ENCODE peak calls at places on chromosomes 12 and 14, in four cellular contexts. G is left ventricle myocardium inferior; M is CD4-positive, alpha-beta T cell; O is endothelial cell. X is an unnamed sample.

GRCh38 chr14:60222820-60223219 is 26.2 kb upstream of the PPM1A start:
- DNase-seq in G (peak; percentile 79), M (no peak), O (no peak), X (no peak)

GRCh38 chr14:24851837-24852236 is 198.1 kb downstream of the STXBP6 start:
- DNase-seq in G (no peak), M (no peak), O (no peak), X (peak; percentile 31)

GRCh38 chr12:13195244-13195643 is 1.3 kb upstream of the EMP1 start:
- DNase-seq in G (no peak), M (no peak), O (no peak), X (peak; percentile 85)

GRCh38 chr12:113180333-113180732 is 4.9 kb downstream of the DDX54 start:
- DNase-seq in G (no peak), M (no peak), O (no peak), X (peak; percentile 30)

GRCh38 chr14:99899578-99900178 is 106.5 kb downstream of the EML1 start:
- DNase-seq in G (no peak), M (no peak), O (no peak), X (peak; percentile 50)

GRCh38 chr14:92492261-92492660 is 21.3 kb upstream of the RIN3 start:
- DNase-seq in G (no peak), M (no peak), O (no peak), X (no peak)

GRCh38 chr14:104979758-104980591 is 1.8 kb upstream of the AHNAK2 start:
- DNase-seq in G (peak; percentile 69), M (no peak), O (no peak), X (no peak)

GRCh38 chr12:8508224-8508623 is 5.1 kb upstream of the CLEC4D start:
- DNase-seq in G (no peak), M (no peak), O (no peak), X (no peak)

GRCh38 chr14:93120522-93120921 is 4.8 kb upstream of the ITPK1 start:
- DNase-seq in G (no peak), M (no peak), O (no peak), X (no peak)

GRCh38 chr12:53224268-53224896 is 7.6 kb downstream of the RARG start:
- DNase-seq in G (no peak), M (no peak), O (no peak), X (no peak)

GRCh38 chr12:82651489-82651888 is 35.2 kb upstream of the TMTC2 start:
- DNase-seq in G (no peak), M (no peak), O (no peak), X (no peak)

GRCh38 chr12:93913845-93914244 is 234.5 kb upstream of the PLXNC1 start:
- DNase-seq in G (no peak), M (no peak), O (no peak), X (peak; percentile 77)

GRCh38 chr12:55940065-55940732 is 9.2 kb downstream of the DGKA start:
- DNase-seq in G (peak; percentile 81), M (peak; percentile 76), O (peak; percentile 88), X (peak; percentile 86)

GRCh38 chr14:100104523-100105300 is 39.5 kb downstream of the EVL start:
- DNase-seq in G (no peak), M (no peak), O (no peak), X (peak; percentile 47)

GRCh38 chr12:89756638-89757321 is 48.1 kb upstream of the ATP2B1 start:
- DNase-seq in G (no peak), M (no peak), O (no peak), X (peak; percentile 100)

DNA sequence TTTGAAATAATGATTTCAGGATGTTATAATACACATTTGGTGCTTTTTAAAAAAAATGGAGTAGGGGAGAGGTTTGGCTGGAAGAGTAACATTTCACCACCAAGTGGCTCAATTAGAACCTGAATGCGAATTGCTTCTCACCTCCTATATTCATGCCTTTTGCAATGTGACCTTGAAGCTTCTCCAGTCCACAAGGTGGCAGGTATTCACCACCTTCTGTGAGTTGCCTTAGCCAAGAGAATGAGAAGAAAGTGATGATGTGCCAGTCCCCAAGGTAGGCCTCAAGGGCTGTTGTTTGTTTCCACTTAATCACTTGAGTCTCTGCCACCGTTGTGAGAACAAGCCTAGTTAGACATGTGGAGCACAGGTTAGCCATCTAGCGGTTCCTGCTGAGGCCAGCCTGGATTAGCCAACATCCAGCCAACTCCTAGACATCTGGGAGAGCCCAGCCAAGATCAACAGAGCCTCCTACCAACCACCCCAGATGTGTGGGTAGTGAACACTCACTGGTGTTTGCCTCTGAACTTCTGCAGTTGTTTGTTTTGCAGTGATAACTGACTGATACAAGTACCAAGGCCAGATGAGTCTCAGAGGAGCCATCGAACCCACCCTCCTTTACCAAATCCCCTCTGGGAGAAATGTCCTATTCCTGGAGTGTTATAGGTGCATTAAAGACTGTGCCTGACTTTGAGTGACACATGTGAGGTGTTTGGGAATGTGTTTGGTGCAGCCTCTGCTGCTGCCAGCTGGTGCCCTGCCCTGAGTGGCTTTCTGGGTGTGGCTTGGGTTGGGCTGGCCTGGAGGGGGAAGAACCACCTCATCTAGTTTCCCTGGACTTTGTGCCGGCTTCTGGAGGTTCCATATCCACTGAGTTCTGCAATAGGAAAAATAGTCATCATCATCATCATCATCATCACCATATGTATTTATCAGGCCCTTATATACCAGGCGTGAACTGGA is 132.5 kb upstream of the RFLNA start:
- DNase-seq in G (no peak), M (no peak), O (no peak), X (peak; percentile 10)
- TF ChIP-seq CTCF in G (no peak), M (no peak), O (no peak), X (no peak)

GRCh38 chr12:20483776-20484175 is 115.4 kb downstream of the PDE3A start:
- DNase-seq in G (no peak), M (no peak), O (no peak), X (peak; percentile 68)

GRCh38 chr12:20482680-20483079 is 114.3 kb downstream of the PDE3A start:
- DNase-seq in G (no peak), M (no peak), O (no peak), X (no peak)

GRCh38 chr12:20489645-20490044 is 121.3 kb downstream of the PDE3A start:
- DNase-seq in G (no peak), M (no peak), O (no peak), X (peak; percentile 67)

GRCh38 chr12:20487519-20487918 is 119.2 kb downstream of the PDE3A start:
- DNase-seq in G (no peak), M (no peak), O (no peak), X (peak; percentile 38)

DNA sequence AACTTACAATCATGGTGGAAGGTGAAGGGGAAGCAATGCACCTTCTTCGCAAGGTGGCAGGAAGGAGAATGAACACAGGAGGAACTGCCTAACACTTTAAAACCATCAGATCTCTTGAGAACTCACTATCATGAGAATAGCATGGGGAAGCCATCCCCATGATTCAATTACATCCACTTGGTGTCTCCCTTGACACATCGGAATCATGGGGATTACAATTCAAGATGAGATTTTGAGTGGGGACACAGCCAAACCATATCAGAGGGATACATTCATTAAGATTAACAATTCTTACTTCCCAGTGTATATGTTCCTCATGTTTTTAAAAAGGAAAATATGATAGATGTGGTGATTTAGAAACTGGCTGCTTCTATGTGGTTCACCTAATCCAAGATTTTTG is 117.9 kb downstream of the PDE3A start:
- DNase-seq in G (no peak), M (no peak), O (no peak), X (peak; percentile 51)
- TF ChIP-seq CTCF in G (no peak), M (no peak), O (no peak), X (peak; percentile 13)

GRCh38 chr12:6370576-6370935 is 4.8 kb downstream of the SCNN1A start:
- DNase-seq in G (no peak), M (no peak), O (no peak), X (no peak)

GRCh38 chr12:6368906-6369525 is 6.3 kb downstream of the SCNN1A start:
- DNase-seq in G (no peak), M (no peak), O (no peak), X (no peak)

GRCh38 chr12:6367969-6368892 is 7.1 kb downstream of the SCNN1A start:
- DNase-seq in G (no peak), M (no peak), O (no peak), X (no peak)

GRCh38 chr12:6369916-6370575 is 5.3 kb downstream of the SCNN1A start:
- DNase-seq in G (no peak), M (no peak), O (no peak), X (peak; percentile 68)

GRCh38 chr12:6367065-6367968 is 8.0 kb downstream of the SCNN1A start:
- DNase-seq in G (no peak), M (peak; percentile 29), O (no peak), X (peak; percentile 51)
- TF ChIP-seq CTCF in G (peak; percentile 40), M (peak; percentile 68), O (no peak), X (peak; percentile 29)

DNA sequence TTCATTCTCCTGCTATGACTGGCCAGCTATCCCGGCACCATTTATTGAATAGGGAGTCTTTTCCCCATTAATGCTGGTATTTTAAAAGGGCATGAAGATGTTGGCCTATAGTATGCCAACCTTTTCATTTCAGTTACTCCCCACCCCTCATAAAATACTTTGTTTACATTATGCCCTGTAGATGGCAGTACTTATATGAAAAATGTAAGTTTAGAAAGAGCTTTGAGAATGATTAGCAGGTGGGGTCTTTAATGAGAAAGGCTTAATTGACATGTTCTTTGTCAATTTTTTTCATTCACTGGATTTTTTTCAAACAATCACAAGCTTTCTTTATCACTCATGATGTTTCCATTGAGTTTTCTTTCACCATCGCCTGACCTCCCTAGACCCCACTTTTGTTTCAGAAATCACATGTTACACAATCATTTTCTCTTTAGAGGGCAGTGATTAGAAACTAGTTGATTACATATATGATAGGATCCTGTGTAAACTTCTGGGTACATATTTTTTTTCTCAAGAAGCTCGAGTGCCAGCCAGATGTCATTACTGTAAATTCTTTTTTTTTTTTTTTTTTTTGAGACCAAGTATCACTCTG is 62.6 kb upstream of the PSMA6 start:
- DNase-seq in G (no peak), M (no peak), O (no peak), X (peak; percentile 18)
- TF ChIP-seq CTCF in G (peak; percentile 51), M (peak; percentile 64), O (no peak), X (peak; percentile 33)

DNA sequence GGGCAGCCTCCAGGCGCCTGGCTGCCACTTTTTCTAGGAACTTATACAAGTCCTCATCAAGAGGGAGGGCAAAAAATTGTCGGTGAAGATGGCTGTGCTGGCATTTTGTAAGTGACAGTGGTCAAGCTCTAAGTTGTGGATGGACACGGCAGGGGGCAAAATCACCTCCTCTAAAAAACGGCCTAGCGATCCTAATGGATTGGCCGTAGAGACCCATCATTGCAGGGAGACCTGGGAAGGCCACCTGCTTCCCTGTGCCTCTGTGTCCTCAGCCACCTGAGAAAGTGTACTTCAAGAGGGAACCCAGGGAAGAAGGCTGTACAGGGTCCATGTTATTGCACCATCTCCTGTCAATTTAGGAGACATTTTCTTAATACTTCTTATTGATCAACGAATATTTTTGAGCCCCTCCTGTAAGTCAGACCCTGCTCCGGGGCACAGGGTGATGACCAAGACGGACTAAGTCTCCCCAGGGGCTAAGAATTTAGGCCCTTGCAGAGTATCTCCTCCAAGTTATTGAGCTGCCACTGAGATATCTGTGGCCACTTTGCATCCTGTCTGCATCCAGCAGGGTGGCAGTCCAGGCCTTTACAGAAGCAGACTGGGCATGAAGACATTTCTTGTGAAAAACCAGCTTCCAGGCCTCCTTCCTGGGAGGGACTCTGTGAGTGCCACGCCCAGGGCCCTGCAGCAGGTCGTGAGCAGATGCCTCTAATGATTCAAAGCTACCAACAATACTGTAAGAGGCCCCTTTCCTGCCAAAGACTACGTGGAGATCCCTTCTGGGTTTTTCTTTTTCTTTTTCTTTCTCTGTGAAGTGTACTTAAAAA is 40.5 kb downstream of the PSMA6 start:
- DNase-seq in G (no peak), M (peak; percentile 23), O (no peak), X (peak; percentile 17)
- TF ChIP-seq CTCF in G (no peak), M (no peak), O (no peak), X (no peak)